ENCODE peak calls at places on chromosomes 5 and 9, in ten cellular contexts. One of them, this sample, is unnamed. For H3K27me3 and H3K4me1, the result is how much of the 10 kb centered on the place peaks cover.

GRCh38 chr5:64229163-64229774 is 63.6 kb downstream of the RNF180 start:
- DNase-seq in CD8-positive, alpha-beta T cell: no peak
- DNase-seq in hepatocyte: peak
- DNase-seq in tibial artery: no peak
- DNase-seq in esophagus squamous epithelium: no peak
- DNase-seq in mammary epithelial cell: peak
- DNase-seq in Peyer's patch: no peak
- DNase-seq in uterus: no peak
- DNase-seq in CD8-positive, alpha-beta memory T cell: no peak
- DNase-seq in thoracic aorta: no peak
- DNase-seq in this sample: no peak

GRCh38 chr9:38294130-38294529 is 98.4 kb upstream of the ALDH1B1 start:
- DNase-seq in CD8-positive, alpha-beta T cell: no peak
- DNase-seq in hepatocyte: no peak
- DNase-seq in tibial artery: no peak
- DNase-seq in esophagus squamous epithelium: no peak
- DNase-seq in mammary epithelial cell: no peak
- DNase-seq in Peyer's patch: no peak
- DNase-seq in uterus: no peak
- DNase-seq in CD8-positive, alpha-beta memory T cell: no peak
- DNase-seq in thoracic aorta: peak
- DNase-seq in this sample: no peak

GRCh38 chr9:137050570-137050969 is 3.3 kb downstream of the ENTPD2 start:
- DNase-seq in CD8-positive, alpha-beta T cell: no peak
- DNase-seq in hepatocyte: no peak
- DNase-seq in tibial artery: no peak
- DNase-seq in esophagus squamous epithelium: no peak
- DNase-seq in mammary epithelial cell: no peak
- DNase-seq in Peyer's patch: no peak
- DNase-seq in uterus: no peak
- DNase-seq in CD8-positive, alpha-beta memory T cell: no peak
- DNase-seq in thoracic aorta: no peak
- DNase-seq in this sample: no peak

GRCh38 chr5:67842806-67843205 is 372.8 kb upstream of the PIK3R1 start:
- DNase-seq in CD8-positive, alpha-beta T cell: no peak
- DNase-seq in hepatocyte: peak
- DNase-seq in tibial artery: no peak
- DNase-seq in esophagus squamous epithelium: no peak
- DNase-seq in mammary epithelial cell: peak
- DNase-seq in Peyer's patch: no peak
- DNase-seq in uterus: no peak
- DNase-seq in CD8-positive, alpha-beta memory T cell: no peak
- DNase-seq in thoracic aorta: no peak
- DNase-seq in this sample: no peak

GRCh38 chr5:168851902-168852321 is 272.7 kb upstream of the PANK3 start:
- DNase-seq in CD8-positive, alpha-beta T cell: no peak
- DNase-seq in hepatocyte: peak
- DNase-seq in tibial artery: no peak
- DNase-seq in esophagus squamous epithelium: no peak
- DNase-seq in mammary epithelial cell: peak
- DNase-seq in Peyer's patch: no peak
- DNase-seq in uterus: no peak
- DNase-seq in CD8-positive, alpha-beta memory T cell: no peak
- DNase-seq in thoracic aorta: no peak
- DNase-seq in this sample: no peak

GRCh38 chr5:81161012-81161601 is 72.0 kb upstream of the CKMT2 start:
- DNase-seq in CD8-positive, alpha-beta T cell: no peak
- DNase-seq in hepatocyte: no peak
- DNase-seq in tibial artery: no peak
- DNase-seq in esophagus squamous epithelium: no peak
- DNase-seq in mammary epithelial cell: no peak
- DNase-seq in Peyer's patch: no peak
- DNase-seq in uterus: no peak
- DNase-seq in CD8-positive, alpha-beta memory T cell: no peak
- DNase-seq in thoracic aorta: no peak
- DNase-seq in this sample: no peak

GRCh38 chr5:67996596-67996995 is 219.0 kb upstream of the PIK3R1 start:
- DNase-seq in CD8-positive, alpha-beta T cell: no peak
- DNase-seq in hepatocyte: no peak
- DNase-seq in tibial artery: no peak
- DNase-seq in esophagus squamous epithelium: no peak
- DNase-seq in mammary epithelial cell: no peak
- DNase-seq in Peyer's patch: no peak
- DNase-seq in uterus: no peak
- DNase-seq in CD8-positive, alpha-beta memory T cell: no peak
- DNase-seq in thoracic aorta: no peak
- DNase-seq in this sample: no peak

GRCh38 chr9:136021171-136021890 is 60.2 kb upstream of the UBAC1 start:
- DNase-seq in CD8-positive, alpha-beta T cell: no peak
- DNase-seq in hepatocyte: no peak
- DNase-seq in tibial artery: no peak
- DNase-seq in esophagus squamous epithelium: no peak
- DNase-seq in mammary epithelial cell: no peak
- DNase-seq in Peyer's patch: no peak
- DNase-seq in uterus: peak
- DNase-seq in CD8-positive, alpha-beta memory T cell: no peak
- DNase-seq in thoracic aorta: no peak
- DNase-seq in this sample: no peak

GRCh38 chr9:129436751-129437625 is 183.9 kb downstream of the C9orf50 start:
- DNase-seq in CD8-positive, alpha-beta T cell: peak
- DNase-seq in hepatocyte: peak
- DNase-seq in tibial artery: peak
- DNase-seq in esophagus squamous epithelium: no peak
- DNase-seq in mammary epithelial cell: peak
- DNase-seq in Peyer's patch: peak
- DNase-seq in uterus: peak
- DNase-seq in CD8-positive, alpha-beta memory T cell: peak
- DNase-seq in thoracic aorta: no peak
- DNase-seq in this sample: peak

GRCh38 chr5:93578813-93579560 is 2.0 kb downstream of the NR2F1-AS1 start:
- DNase-seq in CD8-positive, alpha-beta T cell: no peak
- DNase-seq in hepatocyte: no peak
- DNase-seq in tibial artery: no peak
- DNase-seq in esophagus squamous epithelium: no peak
- DNase-seq in mammary epithelial cell: no peak
- DNase-seq in Peyer's patch: no peak
- DNase-seq in uterus: peak
- DNase-seq in CD8-positive, alpha-beta memory T cell: no peak
- DNase-seq in thoracic aorta: no peak
- DNase-seq in this sample: peak

GRCh38 chr5:132437604-132438275 is 52.8 kb downstream of the IRF1 start:
- DNase-seq in CD8-positive, alpha-beta T cell: peak
- DNase-seq in hepatocyte: peak
- DNase-seq in tibial artery: peak
- DNase-seq in esophagus squamous epithelium: no peak
- DNase-seq in mammary epithelial cell: no peak
- DNase-seq in Peyer's patch: peak
- DNase-seq in uterus: peak
- DNase-seq in CD8-positive, alpha-beta memory T cell: peak
- DNase-seq in thoracic aorta: no peak
- DNase-seq in this sample: peak

GRCh38 chr9:16133032-16133431 is 580.2 kb downstream of the CCDC171 start:
- DNase-seq in CD8-positive, alpha-beta T cell: no peak
- DNase-seq in hepatocyte: no peak
- DNase-seq in tibial artery: no peak
- DNase-seq in esophagus squamous epithelium: no peak
- DNase-seq in mammary epithelial cell: no peak
- DNase-seq in Peyer's patch: no peak
- DNase-seq in uterus: no peak
- DNase-seq in CD8-positive, alpha-beta memory T cell: no peak
- DNase-seq in thoracic aorta: no peak
- DNase-seq in this sample: no peak

DNA sequence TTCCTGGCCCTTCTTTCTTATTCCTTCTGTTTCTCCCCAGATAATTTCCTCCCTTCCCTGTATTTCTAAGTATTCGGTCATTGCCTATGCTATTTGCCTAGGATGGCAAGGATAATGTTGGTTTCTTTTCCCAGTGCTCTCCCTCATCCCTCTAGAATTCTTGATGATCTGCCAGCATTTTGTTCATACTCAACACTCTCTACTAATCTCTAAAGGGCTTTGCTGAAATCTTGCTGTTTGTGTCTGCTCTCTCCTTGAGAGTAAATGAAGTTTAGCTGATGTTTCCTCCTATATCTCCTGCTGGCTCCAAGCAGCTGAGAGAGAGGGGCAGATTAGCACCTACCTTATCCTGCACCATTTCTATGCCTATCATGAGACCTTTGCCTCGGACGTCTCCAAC is 38.1 kb downstream of the AGXT2 start:
- DNase-seq in CD8-positive, alpha-beta T cell: no peak
- DNase-seq in hepatocyte: no peak
- DNase-seq in tibial artery: no peak
- DNase-seq in esophagus squamous epithelium: no peak
- DNase-seq in mammary epithelial cell: no peak
- DNase-seq in Peyer's patch: no peak
- DNase-seq in uterus: no peak
- DNase-seq in CD8-positive, alpha-beta memory T cell: no peak
- DNase-seq in thoracic aorta: no peak
- DNase-seq in this sample: no peak
- H3K27me3 ChIP-seq in CD8-positive, alpha-beta T cell: under half
- H3K27me3 ChIP-seq in hepatocyte: under half
- H3K27me3 ChIP-seq in tibial artery: under half
- H3K27me3 ChIP-seq in esophagus squamous epithelium: under half
- H3K27me3 ChIP-seq in mammary epithelial cell: under half
- H3K27me3 ChIP-seq in Peyer's patch: under half
- H3K27me3 ChIP-seq in uterus: under half
- H3K27me3 ChIP-seq in CD8-positive, alpha-beta memory T cell: under half
- H3K27me3 ChIP-seq in thoracic aorta: under half
- H3K27me3 ChIP-seq in this sample: under half

GRCh38 chr9:2833096-2833495 is 10.8 kb downstream of the PUM3 start:
- DNase-seq in CD8-positive, alpha-beta T cell: no peak
- DNase-seq in hepatocyte: no peak
- DNase-seq in tibial artery: no peak
- DNase-seq in esophagus squamous epithelium: no peak
- DNase-seq in mammary epithelial cell: no peak
- DNase-seq in Peyer's patch: no peak
- DNase-seq in uterus: no peak
- DNase-seq in CD8-positive, alpha-beta memory T cell: no peak
- DNase-seq in thoracic aorta: no peak
- DNase-seq in this sample: no peak

GRCh38 chr9:2838984-2839367 is 4.9 kb downstream of the PUM3 start:
- DNase-seq in CD8-positive, alpha-beta T cell: no peak
- DNase-seq in hepatocyte: no peak
- DNase-seq in tibial artery: no peak
- DNase-seq in esophagus squamous epithelium: no peak
- DNase-seq in mammary epithelial cell: no peak
- DNase-seq in Peyer's patch: no peak
- DNase-seq in uterus: no peak
- DNase-seq in CD8-positive, alpha-beta memory T cell: no peak
- DNase-seq in thoracic aorta: no peak
- DNase-seq in this sample: no peak

GRCh38 chr9:2838356-2838983 is 5.4 kb downstream of the PUM3 start:
- DNase-seq in CD8-positive, alpha-beta T cell: no peak
- DNase-seq in hepatocyte: no peak
- DNase-seq in tibial artery: no peak
- DNase-seq in esophagus squamous epithelium: no peak
- DNase-seq in mammary epithelial cell: no peak
- DNase-seq in Peyer's patch: no peak
- DNase-seq in uterus: no peak
- DNase-seq in CD8-positive, alpha-beta memory T cell: no peak
- DNase-seq in thoracic aorta: no peak
- DNase-seq in this sample: no peak

GRCh38 chr9:2837915-2838314 is 6.0 kb downstream of the PUM3 start:
- DNase-seq in CD8-positive, alpha-beta T cell: no peak
- DNase-seq in hepatocyte: no peak
- DNase-seq in tibial artery: no peak
- DNase-seq in esophagus squamous epithelium: no peak
- DNase-seq in mammary epithelial cell: no peak
- DNase-seq in Peyer's patch: no peak
- DNase-seq in uterus: no peak
- DNase-seq in CD8-positive, alpha-beta memory T cell: no peak
- DNase-seq in thoracic aorta: no peak
- DNase-seq in this sample: no peak
- H3K4me3 ChIP-seq in CD8-positive, alpha-beta T cell: no peak
- H3K4me3 ChIP-seq in hepatocyte: no peak
- H3K4me3 ChIP-seq in tibial artery: peak
- H3K4me3 ChIP-seq in esophagus squamous epithelium: no peak
- H3K4me3 ChIP-seq in mammary epithelial cell: no peak
- H3K4me3 ChIP-seq in Peyer's patch: no peak
- H3K4me3 ChIP-seq in uterus: no peak
- H3K4me3 ChIP-seq in CD8-positive, alpha-beta memory T cell: no peak
- H3K4me3 ChIP-seq in thoracic aorta: peak
- H3K4me3 ChIP-seq in this sample: no peak

GRCh38 chr9:128070874-128071273 is 2.8 kb downstream of the SLC25A25 start:
- DNase-seq in CD8-positive, alpha-beta T cell: no peak
- DNase-seq in hepatocyte: no peak
- DNase-seq in tibial artery: no peak
- DNase-seq in esophagus squamous epithelium: no peak
- DNase-seq in mammary epithelial cell: no peak
- DNase-seq in Peyer's patch: no peak
- DNase-seq in uterus: no peak
- DNase-seq in CD8-positive, alpha-beta memory T cell: no peak
- DNase-seq in thoracic aorta: no peak
- DNase-seq in this sample: no peak
- H3K4me1 ChIP-seq in CD8-positive, alpha-beta T cell: half or more
- H3K4me1 ChIP-seq in hepatocyte: under half
- H3K4me1 ChIP-seq in tibial artery: under half
- H3K4me1 ChIP-seq in esophagus squamous epithelium: half or more
- H3K4me1 ChIP-seq in mammary epithelial cell: under half
- H3K4me1 ChIP-seq in Peyer's patch: half or more
- H3K4me1 ChIP-seq in uterus: under half
- H3K4me1 ChIP-seq in CD8-positive, alpha-beta memory T cell: half or more
- H3K4me1 ChIP-seq in thoracic aorta: under half
- H3K4me1 ChIP-seq in this sample: under half

DNA sequence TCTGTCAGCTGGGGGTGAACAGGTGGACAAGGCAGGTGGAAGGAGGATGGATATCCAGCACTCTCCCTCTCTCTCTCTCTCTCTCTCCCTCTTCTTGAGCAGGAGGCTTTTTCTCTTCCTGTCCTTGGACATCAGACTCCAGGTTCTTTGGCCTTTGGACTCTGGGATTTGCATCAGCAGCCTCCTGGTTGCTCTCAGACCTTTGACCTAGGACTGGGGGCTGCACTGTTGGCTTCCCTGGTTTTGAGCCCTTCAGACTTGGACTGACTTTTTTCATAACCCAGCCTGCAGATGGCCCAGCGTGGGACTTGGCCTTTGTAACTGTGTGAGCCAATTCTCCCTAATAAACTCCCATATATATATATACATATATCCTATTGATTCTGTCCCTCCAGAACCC is 35.0 kb upstream of the SEMA4D start:
- DNase-seq in CD8-positive, alpha-beta T cell: no peak
- DNase-seq in hepatocyte: no peak
- DNase-seq in tibial artery: peak
- DNase-seq in esophagus squamous epithelium: no peak
- DNase-seq in mammary epithelial cell: no peak
- DNase-seq in Peyer's patch: no peak
- DNase-seq in uterus: no peak
- DNase-seq in CD8-positive, alpha-beta memory T cell: no peak
- DNase-seq in thoracic aorta: no peak
- DNase-seq in this sample: no peak
- H3K27me3 ChIP-seq in CD8-positive, alpha-beta T cell: under half
- H3K27me3 ChIP-seq in hepatocyte: under half
- H3K27me3 ChIP-seq in tibial artery: under half
- H3K27me3 ChIP-seq in esophagus squamous epithelium: under half
- H3K27me3 ChIP-seq in mammary epithelial cell: under half
- H3K27me3 ChIP-seq in Peyer's patch: under half
- H3K27me3 ChIP-seq in uterus: under half
- H3K27me3 ChIP-seq in CD8-positive, alpha-beta memory T cell: under half
- H3K27me3 ChIP-seq in thoracic aorta: under half
- H3K27me3 ChIP-seq in this sample: under half

GRCh38 chr9:20684865-20685696 is 1.0 kb downstream of the FOCAD start:
- DNase-seq in CD8-positive, alpha-beta T cell: no peak
- DNase-seq in hepatocyte: peak
- DNase-seq in tibial artery: no peak
- DNase-seq in esophagus squamous epithelium: no peak
- DNase-seq in mammary epithelial cell: peak
- DNase-seq in Peyer's patch: no peak
- DNase-seq in uterus: no peak
- DNase-seq in CD8-positive, alpha-beta memory T cell: no peak
- DNase-seq in thoracic aorta: no peak
- DNase-seq in this sample: no peak
- H3K4me3 ChIP-seq in CD8-positive, alpha-beta T cell: peak
- H3K4me3 ChIP-seq in hepatocyte: peak
- H3K4me3 ChIP-seq in tibial artery: peak
- H3K4me3 ChIP-seq in esophagus squamous epithelium: peak
- H3K4me3 ChIP-seq in mammary epithelial cell: peak
- H3K4me3 ChIP-seq in Peyer's patch: peak
- H3K4me3 ChIP-seq in uterus: peak
- H3K4me3 ChIP-seq in CD8-positive, alpha-beta memory T cell: peak
- H3K4me3 ChIP-seq in thoracic aorta: peak
- H3K4me3 ChIP-seq in this sample: peak

This sample was measured in heart right ventricle.